ENCODE peak calls at places on chromosomes 16 and 17, in nine cellular contexts. S, F, L, C, A, K, T, B and O are unnamed samples.
A peak's percentile ranks its signal among the peaks of the same experiment; 100 is the strongest.

GRCh38 chr16:27685802-27686201 is 135.9 kb downstream of the KATNIP start:
- DNase-seq in S (no peak), F (no peak), L (no peak), C (no peak), A (peak; percentile 22), K (no peak), T (no peak), B (no peak), O (peak; percentile 10)

GRCh38 chr17:75511610-75512575 is 3.4 kb downstream of the CASKIN2 start:
- DNase-seq in S (no peak), F (peak; percentile 87), L (no peak), C (no peak), A (no peak), K (no peak), T (no peak), B (no peak), O (no peak)

GRCh38 chr16:87035053-87035452 is 282.1 kb downstream of the C16orf95 start:
- DNase-seq in S (no peak), F (no peak), L (no peak), C (no peak), A (no peak), K (no peak), T (no peak), B (no peak), O (no peak)

GRCh38 chr17:71975998-71976649 is 144.7 kb upstream of the SOX9 start:
- DNase-seq in S (peak; percentile 78), F (peak; percentile 53), L (peak; percentile 85), C (peak; percentile 38), A (peak; percentile 40), K (peak; percentile 89), T (no peak), B (peak; percentile 95), O (peak; percentile 79)

GRCh38 chr17:78284146-78284545 is 52.7 kb downstream of the TMEM235 start:
- DNase-seq in S (no peak), F (no peak), L (peak; percentile 79), C (no peak), A (no peak), K (no peak), T (no peak), B (no peak), O (no peak)

GRCh38 chr16:67198238-67198734 is 645 bp upstream of the ELMO3 start:
- DNase-seq in S (no peak), F (peak; percentile 68), L (peak; percentile 66), C (peak; percentile 81), A (peak; percentile 44), K (no peak), T (peak; percentile 73), B (no peak), O (peak; percentile 78)

GRCh38 chr17:65609303-65609702 is 47.9 kb upstream of the AXIN2 start:
- DNase-seq in S (no peak), F (no peak), L (no peak), C (no peak), A (no peak), K (peak; percentile 34), T (no peak), B (no peak), O (no peak)

GRCh38 chr17:40322417-40323315 is 13.7 kb downstream of the RARA start:
- DNase-seq in S (peak; percentile 75), F (peak; percentile 70), L (peak; percentile 82), C (peak; percentile 83), A (peak; percentile 66), K (peak; percentile 87), T (no peak), B (peak; percentile 93), O (peak; percentile 83)

GRCh38 chr17:81553616-81554181 is 1.5 kb upstream of the FAAP100 start:
- DNase-seq in S (peak; percentile 14), F (no peak), L (peak; percentile 71), C (peak; percentile 83), A (peak; percentile 70), K (no peak), T (no peak), B (peak; percentile 80), O (peak; percentile 33)

GRCh38 chr17:65049085-65049756 is 7.3 kb downstream of the GNA13 start:
- DNase-seq in S (no peak), F (no peak), L (no peak), C (no peak), A (no peak), K (no peak), T (no peak), B (no peak), O (no peak)

GRCh38 chr17:40349477-40350409 is 14.8 kb downstream of the GJD3 start:
- DNase-seq in S (no peak), F (peak; percentile 63), L (no peak), C (no peak), A (peak; percentile 40), K (no peak), T (no peak), B (no peak), O (no peak)

GRCh38 chr17:81329927-81330883 is 35.1 kb upstream of the SLC38A10 start:
- DNase-seq in S (no peak), F (no peak), L (peak; percentile 71), C (no peak), A (no peak), K (no peak), T (no peak), B (no peak), O (peak; percentile 61)

GRCh38 chr17:74332763-74333220 is 6.8 kb downstream of the KIF19 start:
- DNase-seq in S (no peak), F (no peak), L (no peak), C (no peak), A (no peak), K (no peak), T (no peak), B (no peak), O (peak; percentile 50)

GRCh38 chr16:70734522-70734921 is 48.7 kb upstream of the MTSS2 start:
- DNase-seq in S (no peak), F (no peak), L (no peak), C (no peak), A (no peak), K (no peak), T (no peak), B (no peak), O (no peak)

GRCh38 chr16:20897253-20897896 is 2.8 kb downstream of the DCUN1D3 start:
- DNase-seq in S (no peak), F (no peak), L (no peak), C (no peak), A (no peak), K (no peak), T (no peak), B (no peak), O (no peak)

GRCh38 chr16:2040450-2041105 is 7.1 kb downstream of the NTHL1 start:
- DNase-seq in S (no peak), F (no peak), L (no peak), C (peak; percentile 57), A (peak; percentile 55), K (no peak), T (no peak), B (no peak), O (no peak)

GRCh38 chr17:6534846-6535514 is 21.4 kb downstream of the PITPNM3 start:
- DNase-seq in S (no peak), F (no peak), L (no peak), C (no peak), A (peak; percentile 33), K (peak; percentile 40), T (no peak), B (peak; percentile 37), O (no peak)
- TF ChIP-seq EP300 in S (no peak), F (no peak), L (no peak), C (no peak), A (no peak), K (no peak), T (no peak), B (no peak), O (no peak)

GRCh38 chr17:82949984-82950383 is 110.2 kb upstream of the ZNF750 start:
- DNase-seq in S (no peak), F (no peak), L (no peak), C (no peak), A (peak; percentile 4), K (peak; percentile 40), T (no peak), B (no peak), O (no peak)

GRCh38 chr17:82948957-82949356 is 109.1 kb upstream of the ZNF750 start:
- DNase-seq in S (no peak), F (no peak), L (no peak), C (no peak), A (no peak), K (peak; percentile 19), T (no peak), B (no peak), O (no peak)

GRCh38 chr17:82950525-82951102 is 110.8 kb upstream of the ZNF750 start:
- DNase-seq in S (no peak), F (no peak), L (no peak), C (no peak), A (peak; percentile 4), K (peak; percentile 36), T (no peak), B (peak; percentile 44), O (no peak)

GRCh38 chr17:82948081-82948511 is 108.3 kb upstream of the ZNF750 start:
- DNase-seq in S (no peak), F (no peak), L (no peak), C (no peak), A (peak; percentile 11), K (peak; percentile 64), T (no peak), B (no peak), O (peak; percentile 6)

DNA sequence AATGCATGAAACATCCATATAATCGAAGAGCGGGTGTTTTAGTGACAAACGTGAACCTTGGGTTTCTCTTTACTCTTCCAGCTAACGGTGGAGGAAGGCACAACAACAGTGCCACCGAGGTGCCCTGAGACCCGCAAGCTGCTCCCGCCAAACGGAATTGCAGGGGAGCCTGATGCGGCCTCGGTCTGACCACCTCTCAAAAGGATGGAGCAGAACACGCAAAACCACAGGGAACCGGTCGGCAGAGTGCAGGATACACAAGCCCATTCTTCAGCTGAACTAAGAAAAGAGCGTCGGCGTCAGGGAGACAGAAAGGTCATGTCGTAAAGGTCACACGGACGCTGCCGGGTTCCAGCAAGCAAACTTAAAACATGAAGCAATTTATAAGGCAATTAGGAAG is 109.5 kb upstream of the ZNF750 start:
- DNase-seq in S (no peak), F (no peak), L (no peak), C (no peak), A (peak; percentile 9), K (peak; percentile 39), T (no peak), B (no peak), O (no peak)
- H3K9me3 ChIP-seq in S (no peaks in the 10 kb centered on the region), F (peaks cover 67% of the 10 kb centered on the region), L (peaks cover 95% of the 10 kb centered on the region), C (peaks cover 23% of the 10 kb centered on the region), A (peaks cover 2% of the 10 kb centered on the region), K (peaks cover 9% of the 10 kb centered on the region), T (peaks cover 76% of the 10 kb centered on the region), B (peaks cover 23% of the 10 kb centered on the region), O (peaks cover 6% of the 10 kb centered on the region)

DNA sequence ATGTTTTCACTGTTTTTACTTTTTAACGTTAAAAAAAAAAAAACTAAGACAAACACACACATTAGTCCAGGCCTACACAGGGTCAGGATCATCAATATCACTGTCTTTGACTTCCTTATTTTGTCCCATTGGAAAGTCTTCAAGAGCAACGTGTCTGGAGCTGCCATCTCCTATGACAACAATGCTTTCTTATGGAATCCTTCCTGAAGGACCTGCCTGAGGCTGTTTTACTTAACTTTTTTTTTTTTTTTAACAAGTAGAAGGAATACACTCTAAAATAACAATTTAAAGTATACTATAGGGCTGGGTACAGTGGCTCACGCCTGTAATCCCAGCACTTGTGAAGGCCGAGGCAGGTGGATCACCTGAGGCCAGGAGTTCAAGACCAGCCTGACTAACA is 71.8 kb upstream of the BCAR1 start:
- DNase-seq in S (no peak), F (no peak), L (no peak), C (no peak), A (no peak), K (no peak), T (no peak), B (no peak), O (no peak)
- TF ChIP-seq EP300 in S (no peak), F (no peak), L (no peak), C (no peak), A (no peak), K (no peak), T (no peak), B (no peak), O (no peak)

GRCh38 chr16:62648256-62648655 is 612.0 kb upstream of the CDH8 start:
- DNase-seq in S (no peak), F (no peak), L (no peak), C (no peak), A (no peak), K (no peak), T (no peak), B (no peak), O (no peak)
- H3K9me3 ChIP-seq in S (no peaks in the 10 kb centered on the region), F (peaks cover 63% of the 10 kb centered on the region), L (no peaks in the 10 kb centered on the region), C (no peaks in the 10 kb centered on the region), A (no peaks in the 10 kb centered on the region), K (no peaks in the 10 kb centered on the region), T (no peaks in the 10 kb centered on the region), B (peaks cover 19% of the 10 kb centered on the region), O (peaks cover 4% of the 10 kb centered on the region)